ENCODE peak calls at places on chromosomes 1 and 21, in six cellular contexts. D is ascending aorta, Q is midbrain, M is HTR-8/SVneo, W is iris pigment epithelial cell, A is body of pancreas. R is an unnamed sample.

GRCh38 chr1:203167026-203167912 is 8.4 kb downstream of the MYBPH start:
- DNase-seq in W (no peak), D (no peak), A (no peak), M (no peak), Q (no peak), R (no peak)

GRCh38 chr1:54460346-54460745 is 54.2 kb upstream of the SSBP3 start:
- DNase-seq in Q (no peak), M (no peak), A (no peak), D (no peak), W (no peak), R (no peak)

GRCh38 chr1:88998716-88999115 is 6.3 kb upstream of the KYAT3 start:
- DNase-seq in D (no peak), A (no peak), W (peak), M (peak), Q (peak), R (peak)

GRCh38 chr1:25009675-25010262 is 79.7 kb upstream of the RUNX3 start:
- DNase-seq in M (no peak), Q (no peak), W (no peak), D (no peak), A (no peak), R (no peak)

GRCh38 chr1:14726606-14727005 is 128.1 kb downstream of the KAZN start:
- DNase-seq in Q (no peak), A (no peak), M (no peak), W (no peak), D (no peak), R (no peak)

GRCh38 chr1:1080122-1080753 is 6.1 kb upstream of the RNF223 start:
- DNase-seq in A (peak), M (peak), W (peak), Q (no peak), D (peak), R (no peak)

GRCh38 chr1:209689484-209689883 is 14.3 kb downstream of the G0S2 start:
- DNase-seq in Q (no peak), D (no peak), M (no peak), A (peak), W (no peak), R (no peak)

GRCh38 chr21:37266515-37267221 is 466 bp downstream of the VPS26C start:
- DNase-seq in M (peak), A (no peak), W (peak), Q (peak), D (no peak), R (peak)

GRCh38 chr1:174726167-174726879 is 273.4 kb upstream of the CACYBP start:
- DNase-seq in Q (peak), D (no peak), W (peak), A (no peak), M (no peak), R (peak)

GRCh38 chr1:173330149-173330951 is 123.2 kb upstream of the TNFSF4 start:
- DNase-seq in W (peak), M (peak), A (no peak), D (no peak), Q (no peak), R (peak)

GRCh38 chr1:116673935-116674630 is 6.5 kb upstream of the IGSF3 start:
- DNase-seq in A (no peak), W (no peak), M (no peak), Q (no peak), D (no peak), R (no peak)

GRCh38 chr1:172699695-172700094 is 40.8 kb downstream of the FASLG start:
- DNase-seq in A (no peak), M (no peak), D (no peak), W (no peak), Q (no peak), R (no peak)

GRCh38 chr1:111062081-111062480 is 77.8 kb downstream of the DRAM2 start:
- DNase-seq in D (no peak), Q (no peak), A (no peak), W (no peak), M (no peak), R (no peak)

GRCh38 chr1:39590546-39590945 is 14.0 kb upstream of the PABPC4 start:
- DNase-seq in A (no peak), W (peak), M (no peak), Q (no peak), D (no peak), R (peak)

GRCh38 chr1:39076127-39076798 is 50.1 kb downstream of the NDUFS5 start:
- DNase-seq in A (peak), W (peak), Q (peak), D (peak), M (no peak), R (peak)

GRCh38 chr1:64917328-64917861 is 49.0 kb downstream of the JAK1 start:
- DNase-seq in A (peak), M (peak), D (peak), Q (no peak), W (peak), R (peak)

GRCh38 chr21:14620152-14620551 is 74.0 kb upstream of the SAMSN1 start:
- DNase-seq in Q (no peak), M (no peak), D (no peak), A (no peak), W (no peak), R (no peak)

GRCh38 chr1:155254228-155254713 is 1.0 kb downstream of the ENTREP3 start:
- DNase-seq in A (no peak), W (peak), M (no peak), Q (no peak), D (no peak), R (no peak)

GRCh38 chr1:21378705-21379494 is 61.0 kb upstream of the NBPF3 start:
- DNase-seq in Q (no peak), W (peak), D (no peak), A (no peak), M (no peak), R (no peak)